ENCODE peak calls at places on chromosomes 12 and 14, in seven cellular contexts. One of them, this sample, is unnamed.

GRCh38 chr14:69317392-69317755 is 57.4 kb downstream of the GALNT16 start:
- DNase-seq in CD8-positive, alpha-beta T cell: no peak
- DNase-seq in esophagus squamous epithelium: no peak
- DNase-seq in HFFc6: no peak
- DNase-seq in upper lobe of left lung: no peak
- DNase-seq in cardiac fibroblast: no peak
- DNase-seq in H9: no peak
- DNase-seq in this sample: no peak

GRCh38 chr14:75442642-75443041 is 14.8 kb downstream of the JDP2 start:
- DNase-seq in cardiac fibroblast: peak
- DNase-seq in H9: no peak
- DNase-seq in CD8-positive, alpha-beta T cell: no peak
- DNase-seq in upper lobe of left lung: no peak
- DNase-seq in HFFc6: peak
- DNase-seq in esophagus squamous epithelium: no peak
- DNase-seq in this sample: no peak

GRCh38 chr14:77018785-77019184 is 9.7 kb downstream of the IRF2BPL start:
- DNase-seq in CD8-positive, alpha-beta T cell: no peak
- DNase-seq in cardiac fibroblast: peak
- DNase-seq in HFFc6: no peak
- DNase-seq in upper lobe of left lung: no peak
- DNase-seq in H9: no peak
- DNase-seq in esophagus squamous epithelium: no peak
- DNase-seq in this sample: no peak

GRCh38 chr14:67493092-67493717 is 4.7 kb upstream of the TMEM229B start:
- DNase-seq in esophagus squamous epithelium: no peak
- DNase-seq in H9: no peak
- DNase-seq in upper lobe of left lung: no peak
- DNase-seq in cardiac fibroblast: no peak
- DNase-seq in HFFc6: no peak
- DNase-seq in CD8-positive, alpha-beta T cell: no peak
- DNase-seq in this sample: no peak

GRCh38 chr14:66496911-66497310 is 10.7 kb downstream of the CCDC196 start:
- DNase-seq in upper lobe of left lung: no peak
- DNase-seq in H9: no peak
- DNase-seq in HFFc6: no peak
- DNase-seq in CD8-positive, alpha-beta T cell: no peak
- DNase-seq in cardiac fibroblast: no peak
- DNase-seq in esophagus squamous epithelium: no peak
- DNase-seq in this sample: no peak

GRCh38 chr12:98864363-98864762 is 219.3 kb downstream of the APAF1 start:
- DNase-seq in cardiac fibroblast: no peak
- DNase-seq in CD8-positive, alpha-beta T cell: no peak
- DNase-seq in HFFc6: no peak
- DNase-seq in esophagus squamous epithelium: no peak
- DNase-seq in H9: no peak
- DNase-seq in upper lobe of left lung: no peak
- DNase-seq in this sample: no peak

GRCh38 chr12:11743333-11743732 is 93.9 kb downstream of the ETV6 start:
- DNase-seq in upper lobe of left lung: no peak
- DNase-seq in cardiac fibroblast: no peak
- DNase-seq in HFFc6: no peak
- DNase-seq in H9: no peak
- DNase-seq in CD8-positive, alpha-beta T cell: no peak
- DNase-seq in esophagus squamous epithelium: no peak
- DNase-seq in this sample: no peak

GRCh38 chr12:55659486-55660385 is 23.0 kb downstream of the OR10P1 start:
- DNase-seq in HFFc6: no peak
- DNase-seq in esophagus squamous epithelium: no peak
- DNase-seq in H9: no peak
- DNase-seq in upper lobe of left lung: no peak
- DNase-seq in CD8-positive, alpha-beta T cell: no peak
- DNase-seq in cardiac fibroblast: peak
- DNase-seq in this sample: no peak

GRCh38 chr14:102824832-102825231 is 47.6 kb downstream of the TRAF3 start:
- DNase-seq in esophagus squamous epithelium: no peak
- DNase-seq in HFFc6: peak
- DNase-seq in upper lobe of left lung: peak
- DNase-seq in CD8-positive, alpha-beta T cell: no peak
- DNase-seq in H9: no peak
- DNase-seq in cardiac fibroblast: no peak
- DNase-seq in this sample: no peak

GRCh38 chr12:53492830-53493609 is 6.2 kb downstream of the MAP3K12 start:
- DNase-seq in H9: peak
- DNase-seq in cardiac fibroblast: peak
- DNase-seq in esophagus squamous epithelium: peak
- DNase-seq in upper lobe of left lung: peak
- DNase-seq in HFFc6: peak
- DNase-seq in CD8-positive, alpha-beta T cell: peak
- DNase-seq in this sample: peak

GRCh38 chr12:102833687-102834435 is 83.2 kb downstream of the PAH start:
- DNase-seq in H9: peak
- DNase-seq in cardiac fibroblast: no peak
- DNase-seq in upper lobe of left lung: no peak
- DNase-seq in HFFc6: peak
- DNase-seq in CD8-positive, alpha-beta T cell: no peak
- DNase-seq in esophagus squamous epithelium: no peak
- DNase-seq in this sample: peak

GRCh38 chr14:69042309-69043006 is 63.4 kb upstream of the ACTN1 start:
- DNase-seq in HFFc6: no peak
- DNase-seq in upper lobe of left lung: no peak
- DNase-seq in H9: no peak
- DNase-seq in cardiac fibroblast: no peak
- DNase-seq in esophagus squamous epithelium: no peak
- DNase-seq in CD8-positive, alpha-beta T cell: no peak
- DNase-seq in this sample: no peak

GRCh38 chr14:58078068-58078467 is 73.9 kb downstream of the ARMH4 start:
- DNase-seq in esophagus squamous epithelium: no peak
- DNase-seq in cardiac fibroblast: peak
- DNase-seq in H9: no peak
- DNase-seq in upper lobe of left lung: no peak
- DNase-seq in HFFc6: peak
- DNase-seq in CD8-positive, alpha-beta T cell: no peak
- DNase-seq in this sample: no peak

DNA sequence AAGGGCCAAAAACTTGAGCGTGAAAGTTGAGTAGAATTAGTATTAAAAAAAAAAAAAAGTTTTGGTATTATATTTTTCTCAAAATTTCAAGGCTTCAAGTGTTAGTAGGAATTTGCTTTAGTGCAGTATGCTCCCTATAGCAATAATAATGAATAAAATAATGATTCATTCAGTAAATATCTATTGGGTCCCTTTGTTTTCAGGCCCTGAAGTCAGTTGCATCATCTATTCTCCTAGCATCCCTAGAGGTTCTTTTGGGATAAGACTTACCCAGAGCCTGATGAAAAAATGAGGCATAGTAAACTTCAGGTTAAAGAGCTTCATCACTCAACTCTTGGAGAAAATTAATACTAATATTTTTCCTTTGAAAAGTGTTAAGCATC is 1.1 kb downstream of the KMT5A start:
- DNase-seq in cardiac fibroblast: peak
- DNase-seq in CD8-positive, alpha-beta T cell: no peak
- DNase-seq in HFFc6: peak
- DNase-seq in esophagus squamous epithelium: no peak
- DNase-seq in upper lobe of left lung: no peak
- DNase-seq in H9: no peak
- DNase-seq in this sample: no peak
- TF ChIP-seq CTCF in cardiac fibroblast: no peak
- TF ChIP-seq CTCF in CD8-positive, alpha-beta T cell: no peak
- TF ChIP-seq CTCF in HFFc6: no peak
- TF ChIP-seq CTCF in esophagus squamous epithelium: no peak
- TF ChIP-seq CTCF in upper lobe of left lung: no peak
- TF ChIP-seq CTCF in H9: no peak
- TF ChIP-seq CTCF in this sample: no peak

GRCh38 chr12:67939611-67940010 is 49.6 kb upstream of the IFNG-AS1 start:
- DNase-seq in cardiac fibroblast: no peak
- DNase-seq in H9: no peak
- DNase-seq in HFFc6: no peak
- DNase-seq in upper lobe of left lung: no peak
- DNase-seq in CD8-positive, alpha-beta T cell: no peak
- DNase-seq in esophagus squamous epithelium: no peak
- DNase-seq in this sample: no peak

GRCh38 chr12:67944093-67944492 is 45.2 kb upstream of the IFNG-AS1 start:
- DNase-seq in CD8-positive, alpha-beta T cell: no peak
- DNase-seq in H9: no peak
- DNase-seq in HFFc6: no peak
- DNase-seq in cardiac fibroblast: no peak
- DNase-seq in esophagus squamous epithelium: no peak
- DNase-seq in upper lobe of left lung: no peak
- DNase-seq in this sample: no peak

GRCh38 chr12:67942704-67943103 is 46.5 kb upstream of the IFNG-AS1 start:
- DNase-seq in CD8-positive, alpha-beta T cell: no peak
- DNase-seq in esophagus squamous epithelium: no peak
- DNase-seq in cardiac fibroblast: no peak
- DNase-seq in HFFc6: no peak
- DNase-seq in upper lobe of left lung: no peak
- DNase-seq in H9: no peak
- DNase-seq in this sample: no peak

GRCh38 chr12:67940780-67941243 is 48.4 kb upstream of the IFNG-AS1 start:
- DNase-seq in HFFc6: peak
- DNase-seq in cardiac fibroblast: peak
- DNase-seq in esophagus squamous epithelium: no peak
- DNase-seq in upper lobe of left lung: no peak
- DNase-seq in CD8-positive, alpha-beta T cell: no peak
- DNase-seq in H9: no peak
- DNase-seq in this sample: no peak

DNA sequence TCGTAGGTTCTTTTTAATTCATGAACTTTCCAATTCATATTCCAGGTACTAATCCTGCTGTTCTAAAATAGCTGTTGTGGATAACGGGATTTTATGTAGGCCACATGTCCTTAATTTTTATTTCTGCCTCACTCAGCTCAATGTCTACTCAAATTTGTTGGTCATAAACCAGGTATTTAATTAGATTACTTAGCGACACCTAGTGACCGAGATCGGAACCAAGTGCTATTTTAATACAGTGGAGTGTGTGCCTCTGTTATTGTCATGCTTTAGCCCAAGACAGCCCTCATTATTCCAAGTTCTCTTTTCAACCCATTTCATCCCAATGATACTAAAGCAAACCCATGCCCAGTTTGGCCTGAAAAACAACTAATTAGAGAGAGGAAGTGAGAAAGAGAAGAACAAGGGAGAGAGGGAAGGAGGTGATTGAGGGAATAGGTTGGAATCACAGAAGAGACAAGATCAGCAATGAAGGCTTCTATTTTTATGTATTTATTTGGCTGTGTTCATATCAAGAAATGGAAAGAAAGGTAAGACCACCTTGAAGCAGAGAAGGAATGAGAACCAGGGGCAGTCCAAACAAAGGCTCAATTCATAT is 45.9 kb upstream of the IFNG-AS1 start:
- DNase-seq in H9: no peak
- DNase-seq in upper lobe of left lung: no peak
- DNase-seq in esophagus squamous epithelium: no peak
- DNase-seq in CD8-positive, alpha-beta T cell: peak
- DNase-seq in cardiac fibroblast: peak
- DNase-seq in HFFc6: peak
- DNase-seq in this sample: peak
- TF ChIP-seq CTCF in H9: peak
- TF ChIP-seq CTCF in upper lobe of left lung: peak
- TF ChIP-seq CTCF in esophagus squamous epithelium: peak
- TF ChIP-seq CTCF in CD8-positive, alpha-beta T cell: peak
- TF ChIP-seq CTCF in cardiac fibroblast: peak
- TF ChIP-seq CTCF in HFFc6: peak
- TF ChIP-seq CTCF in this sample: peak

DNA sequence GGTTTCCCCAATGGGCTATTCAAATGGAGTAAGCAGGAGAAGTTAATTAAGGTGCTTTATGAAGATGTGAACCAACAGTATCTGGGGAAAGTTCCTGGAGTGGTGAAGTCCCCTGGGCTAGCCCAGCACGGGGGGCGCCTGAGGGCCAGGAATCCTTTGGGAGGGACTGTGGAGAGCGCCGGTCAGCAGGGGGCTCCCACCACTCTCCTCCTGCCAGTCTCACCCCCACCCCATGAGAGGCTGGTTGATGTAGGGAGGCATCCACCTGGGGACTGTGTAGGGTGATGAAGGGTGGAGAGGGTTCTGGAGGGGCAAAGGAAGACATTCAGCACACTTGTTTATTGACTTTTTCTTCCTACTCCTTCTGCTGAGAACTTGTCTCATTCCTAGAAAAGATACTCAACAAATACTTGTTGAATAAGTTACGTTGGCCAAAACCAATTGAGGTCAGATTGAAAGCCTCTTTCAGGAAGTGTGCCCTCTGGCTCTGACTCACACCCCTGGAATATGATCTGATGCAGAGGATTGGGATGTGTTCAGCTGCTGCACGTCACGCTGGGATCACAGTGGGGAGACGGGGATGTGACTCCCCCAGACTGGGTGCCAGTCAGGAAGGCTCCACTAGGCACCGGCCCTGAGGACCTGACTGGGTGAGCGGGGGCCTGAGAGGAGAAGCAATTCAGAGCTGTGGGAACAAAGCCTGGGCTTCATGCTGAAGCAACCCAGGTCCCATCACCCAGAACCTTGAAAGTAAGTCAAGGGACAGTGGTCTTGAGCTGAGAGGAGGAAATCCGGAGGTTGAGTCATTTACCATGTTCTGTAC is 4.2 kb downstream of the CEBPE start:
- DNase-seq in H9: no peak
- DNase-seq in esophagus squamous epithelium: no peak
- DNase-seq in HFFc6: peak
- DNase-seq in CD8-positive, alpha-beta T cell: no peak
- DNase-seq in upper lobe of left lung: no peak
- DNase-seq in cardiac fibroblast: peak
- DNase-seq in this sample: no peak
- TF ChIP-seq CTCF in H9: no peak
- TF ChIP-seq CTCF in esophagus squamous epithelium: no peak
- TF ChIP-seq CTCF in HFFc6: peak
- TF ChIP-seq CTCF in CD8-positive, alpha-beta T cell: no peak
- TF ChIP-seq CTCF in upper lobe of left lung: no peak
- TF ChIP-seq CTCF in cardiac fibroblast: peak
- TF ChIP-seq CTCF in this sample: no peak

GRCh38 chr12:107130830-107131760 is 37.7 kb upstream of the CRY1 start:
- DNase-seq in cardiac fibroblast: no peak
- DNase-seq in H9: no peak
- DNase-seq in CD8-positive, alpha-beta T cell: no peak
- DNase-seq in esophagus squamous epithelium: no peak
- DNase-seq in HFFc6: no peak
- DNase-seq in upper lobe of left lung: no peak
- DNase-seq in this sample: no peak
- TF ChIP-seq CTCF in cardiac fibroblast: no peak
- TF ChIP-seq CTCF in H9: no peak
- TF ChIP-seq CTCF in CD8-positive, alpha-beta T cell: no peak
- TF ChIP-seq CTCF in esophagus squamous epithelium: no peak
- TF ChIP-seq CTCF in HFFc6: no peak
- TF ChIP-seq CTCF in upper lobe of left lung: no peak
- TF ChIP-seq CTCF in this sample: no peak

GRCh38 chr12:24266982-24267381 is 317.5 kb upstream of the SOX5 start:
- DNase-seq in CD8-positive, alpha-beta T cell: no peak
- DNase-seq in HFFc6: no peak
- DNase-seq in H9: no peak
- DNase-seq in esophagus squamous epithelium: no peak
- DNase-seq in cardiac fibroblast: no peak
- DNase-seq in upper lobe of left lung: no peak
- DNase-seq in this sample: no peak

GRCh38 chr12:24270965-24271364 is 321.5 kb upstream of the SOX5 start:
- DNase-seq in HFFc6: no peak
- DNase-seq in CD8-positive, alpha-beta T cell: no peak
- DNase-seq in cardiac fibroblast: no peak
- DNase-seq in H9: no peak
- DNase-seq in upper lobe of left lung: no peak
- DNase-seq in esophagus squamous epithelium: no peak
- DNase-seq in this sample: no peak

GRCh38 chr12:24270464-24270863 is 321.0 kb upstream of the SOX5 start:
- DNase-seq in HFFc6: no peak
- DNase-seq in esophagus squamous epithelium: no peak
- DNase-seq in CD8-positive, alpha-beta T cell: no peak
- DNase-seq in cardiac fibroblast: no peak
- DNase-seq in H9: no peak
- DNase-seq in upper lobe of left lung: no peak
- DNase-seq in this sample: no peak

GRCh38 chr12:24268663-24269186 is 319.3 kb upstream of the SOX5 start:
- DNase-seq in HFFc6: no peak
- DNase-seq in upper lobe of left lung: no peak
- DNase-seq in cardiac fibroblast: no peak
- DNase-seq in esophagus squamous epithelium: no peak
- DNase-seq in CD8-positive, alpha-beta T cell: no peak
- DNase-seq in H9: no peak
- DNase-seq in this sample: no peak
- TF ChIP-seq CTCF in HFFc6: peak
- TF ChIP-seq CTCF in upper lobe of left lung: no peak
- TF ChIP-seq CTCF in cardiac fibroblast: no peak
- TF ChIP-seq CTCF in esophagus squamous epithelium: no peak
- TF ChIP-seq CTCF in CD8-positive, alpha-beta T cell: no peak
- TF ChIP-seq CTCF in H9: no peak
- TF ChIP-seq CTCF in this sample: peak